ENCODE peak calls at places on chromosome 7, in nine cellular contexts. W is activated CD4-positive, CD25-positive, alpha-beta regulatory T cell; L is SW480; I is Ammon's horn; R is glutamatergic neuron; K is MCF 10A; X is heart left ventricle; U is astrocyte of the cerebellum; T is GM04504. M is an unnamed sample.

GRCh38 chr7:42070068-42070467 is 166.9 kb downstream of the GLI3 start:
- DNase-seq in U (no peak), X (no peak), K (peak; percentile 73), R (no peak), T (no peak), W (no peak), L (peak; percentile 59), I (no peak), M (peak; percentile 66)

GRCh38 chr7:148540041-148540738 is 50.4 kb upstream of the C7orf33 start:
- DNase-seq in X (peak; percentile 56), R (no peak), K (peak; percentile 34), U (peak; percentile 60), W (no peak), L (no peak), I (peak; percentile 33), T (peak; percentile 13), M (peak; percentile 83)

GRCh38 chr7:132436121-132436520 is 140.1 kb downstream of the PLXNA4 start:
- DNase-seq in R (no peak), X (peak; percentile 66), T (no peak), K (no peak), U (no peak), L (no peak), I (no peak), W (no peak), M (no peak)

GRCh38 chr7:78039791-78040776 is 241.5 kb downstream of the PHTF2 start:
- DNase-seq in U (no peak), W (peak; percentile 32), K (no peak), R (peak; percentile 67), L (no peak), T (no peak), X (no peak), I (no peak), M (no peak)

GRCh38 chr7:18788026-18788425 is 292.5 kb downstream of the HDAC9 start:
- DNase-seq in R (no peak), I (no peak), W (no peak), K (no peak), U (no peak), T (no peak), L (no peak), X (no peak), M (no peak)

GRCh38 chr7:95777266-95777665 is 4.9 kb downstream of the DYNC1I1 start:
- DNase-seq in X (no peak), K (no peak), W (no peak), R (no peak), U (no peak), I (no peak), L (no peak), T (no peak), M (no peak)

GRCh38 chr7:921071-921461 is 33.4 kb downstream of the ADAP1 start:
- DNase-seq in I (no peak), U (no peak), W (no peak), L (no peak), K (no peak), R (peak; percentile 1), T (no peak), X (peak; percentile 27), M (no peak)

GRCh38 chr7:145909956-145910611 is 206.5 kb upstream of the CNTNAP2 start:
- DNase-seq in I (no peak), K (peak; percentile 13), R (no peak), T (no peak), X (no peak), W (no peak), L (no peak), U (no peak), M (peak; percentile 65)

GRCh38 chr7:94436700-94437099 is 42.0 kb downstream of the COL1A2 start:
- DNase-seq in R (no peak), K (no peak), T (no peak), L (no peak), U (no peak), I (no peak), X (no peak), W (no peak), M (no peak)

GRCh38 chr7:106190589-106191330 is 78.6 kb upstream of the SYPL1 start:
- DNase-seq in T (no peak), I (no peak), K (no peak), L (no peak), X (no peak), R (no peak), W (no peak), U (no peak), M (peak; percentile 55)

GRCh38 chr7:135853008-135853407 is 104.4 kb upstream of the FAM180A start:
- DNase-seq in L (no peak), T (no peak), I (no peak), U (no peak), X (no peak), W (no peak), R (no peak), K (no peak), M (no peak)

GRCh38 chr7:35975851-35976454 is 175.1 kb downstream of the SEPTIN7 start:
- DNase-seq in X (no peak), R (no peak), U (peak; percentile 73), W (no peak), I (peak; percentile 89), L (peak; percentile 80), K (peak; percentile 80), T (peak; percentile 40), M (peak; percentile 72)

GRCh38 chr7:42198974-42199668 is 37.9 kb downstream of the GLI3 start:
- DNase-seq in R (no peak), U (peak; percentile 33), T (peak; percentile 79), W (no peak), I (no peak), L (peak; percentile 97), X (no peak), K (no peak), M (peak; percentile 89)

GRCh38 chr7:69577221-69577620 is 21.1 kb upstream of the AUTS2 start:
- DNase-seq in R (no peak), W (no peak), I (peak; percentile 53), X (no peak), L (no peak), K (no peak), U (peak; percentile 75), T (no peak), M (no peak)

GRCh38 chr7:11327633-11328032 is 354.0 kb downstream of the PHF14 start:
- DNase-seq in W (no peak), X (no peak), U (peak; percentile 5), I (no peak), T (no peak), L (no peak), R (no peak), K (no peak), M (no peak)

GRCh38 chr7:46247622-46248181 is 326.6 kb upstream of the IGFBP3 start:
- DNase-seq in X (no peak), U (no peak), W (no peak), L (no peak), I (no peak), R (no peak), T (peak; percentile 19), K (no peak), M (no peak)

GRCh38 chr7:26305048-26305868 is 13.6 kb downstream of the SNX10 start:
- DNase-seq in W (no peak), I (no peak), X (no peak), L (no peak), R (no peak), U (no peak), T (no peak), K (peak; percentile 82), M (no peak)

GRCh38 chr7:106947244-106947728 is 82.2 kb downstream of the PIK3CG start:
- DNase-seq in X (peak; percentile 30), U (peak; percentile 65), K (peak; percentile 79), R (peak; percentile 38), T (peak; percentile 55), W (no peak), I (peak; percentile 66), L (peak; percentile 79), M (peak; percentile 67)

GRCh38 chr7:44632196-44632595 is 25.8 kb downstream of the OGDH start:
- DNase-seq in T (no peak), L (no peak), K (no peak), R (no peak), I (no peak), W (no peak), X (no peak), U (no peak), M (no peak)

GRCh38 chr7:78161781-78162180 is 363.2 kb downstream of the PHTF2 start:
- DNase-seq in K (no peak), R (no peak), T (no peak), I (no peak), U (no peak), L (no peak), W (no peak), X (no peak), M (no peak)